ENCODE peak calls at places on chromosomes 11 and 22, in seven cellular contexts. N is NCI-H774; R is iPS-NIHi11; Z is AG08395; Y is T-helper 1 cell; S is activated CD4-positive, alpha-beta T cell treated with anti-CD3 and anti-CD28 coated beads, Interleukin-2, amount 50 U/mL, for 1 hour; L is GM04504. I is an unnamed sample.

GRCh38 chr11:20627026-20627425 is 27.6 kb downstream of the SLC6A5 start:
- DNase-seq in S (no peak), L (no peak), R (no peak), Z (no peak), N (no peak), Y (no peak), I (no peak)

GRCh38 chr22:45268958-45269844 is 15.5 kb upstream of the UPK3A start:
- DNase-seq in Z (peak), Y (peak), N (peak), R (peak), S (peak), L (peak), I (peak)

GRCh38 chr22:19669570-19669969 is 44.7 kb upstream of the SEPTIN5 start:
- DNase-seq in Z (no peak), N (no peak), L (no peak), R (no peak), S (no peak), Y (no peak), I (no peak)

GRCh38 chr11:30960387-30960992 is 374.3 kb upstream of the MPPED2 start:
- DNase-seq in Y (no peak), Z (peak), R (peak), S (no peak), L (peak), N (peak), I (no peak)

GRCh38 chr11:56624661-56625110 is 10.0 kb upstream of the OR5M1 start:
- DNase-seq in L (peak), Z (peak), Y (no peak), R (peak), S (no peak), N (no peak), I (no peak)

GRCh38 chr11:31096191-31096590 is 273.3 kb downstream of the DCDC1 start:
- DNase-seq in Y (no peak), N (no peak), R (no peak), S (no peak), L (no peak), Z (no peak), I (no peak)

GRCh38 chr11:62923634-62924411 is 2.7 kb upstream of the CHRM1 start:
- DNase-seq in L (no peak), N (no peak), S (peak), Z (no peak), R (peak), Y (no peak), I (peak)

GRCh38 chr11:11171285-11171684 is 181.8 kb downstream of the CSNK2A3 start:
- DNase-seq in Z (peak), N (no peak), S (no peak), Y (no peak), L (no peak), R (no peak), I (no peak)

I was measured in central memory CD4-positive, alpha-beta T cell.